ENCODE peak calls at places on chromosomes 13 and 19, in four cellular contexts. G is MCF 10A, J is endothelial cell, W is heart left ventricle. K is an unnamed sample.

GRCh38 chr13:72666391-72666790 is 61.0 kb downstream of the MZT1 start:
- DNase-seq in G (no peak), J (no peak), W (no peak), K (no peak)

GRCh38 chr19:920051-920857 is 3.1 kb downstream of the KISS1R start:
- DNase-seq in G (no peak), J (no peak), W (no peak), K (no peak)

GRCh38 chr19:46537136-46538097 is 41.8 kb upstream of the PNMA8B start:
- DNase-seq in G (peak), J (peak), W (no peak), K (peak)

GRCh38 chr13:47628666-47629065 is 372.4 kb downstream of the SUCLA2 start:
- DNase-seq in G (peak), J (no peak), W (no peak), K (no peak)

GRCh38 chr19:18596752-18597157 is 8.2 kb downstream of the REX1BD start:
- DNase-seq in G (peak), J (no peak), W (no peak), K (no peak)

GRCh38 chr19:3224346-3225325 is at the start of gene CELF5:
- DNase-seq in G (peak), J (peak), W (peak), K (peak)

GRCh38 chr19:927707-928401 is 2.0 kb downstream of the ARID3A start:
- DNase-seq in G (no peak), J (no peak), W (no peak), K (no peak)

GRCh38 chr19:31725051-31725450 is 375.8 kb upstream of the TSHZ3 start:
- DNase-seq in G (no peak), J (no peak), W (no peak), K (no peak)

GRCh38 chr19:31332096-31332495 is 17.1 kb downstream of the TSHZ3 start:
- DNase-seq in G (no peak), J (no peak), W (no peak), K (no peak)

GRCh38 chr13:35984287-35984686 is 146.9 kb downstream of the DCLK1 start:
- DNase-seq in G (no peak), J (no peak), W (no peak), K (no peak)

GRCh38 chr19:41939861-41940442 is 11.7 kb upstream of the ERFL start:
- DNase-seq in G (no peak), J (no peak), W (no peak), K (peak)

GRCh38 chr13:109914111-109914510 is 127.7 kb upstream of the IRS2 start:
- DNase-seq in G (no peak), J (no peak), W (no peak), K (no peak)

GRCh38 chr19:44988896-44989563 is 12.2 kb upstream of the RELB start:
- DNase-seq in G (peak), J (peak), W (peak), K (peak)

GRCh38 chr13:50276550-50276949 is 261.3 kb downstream of the KCNRG start:
- DNase-seq in G (no peak), J (no peak), W (no peak), K (no peak)

GRCh38 chr13:102913924-102914628 is 68.2 kb downstream of the ERCC5 start:
- DNase-seq in G (peak), J (no peak), W (no peak), K (no peak)

GRCh38 chr19:49894011-49894664 is 2.5 kb downstream of the IL4I1 start:
- DNase-seq in G (no peak), J (no peak), W (no peak), K (no peak)

GRCh38 chr13:79496188-79496587 is 15.2 kb downstream of the NDFIP2 start:
- DNase-seq in G (no peak), J (no peak), W (no peak), K (no peak)

GRCh38 chr19:29563688-29564087 is 37.9 kb downstream of the VSTM2B start:
- DNase-seq in G (no peak), J (no peak), W (no peak), K (no peak)

GRCh38 chr19:4115050-4115817 is 8.7 kb downstream of the MAP2K2 start:
- DNase-seq in G (no peak), J (no peak), W (peak), K (no peak)

GRCh38 chr13:23381877-23382276 is 51.6 kb downstream of the SACS start:
- DNase-seq in G (no peak), J (no peak), W (no peak), K (no peak)

GRCh38 chr19:47032171-47032811 is 12.7 kb downstream of the NPAS1 start:
- DNase-seq in G (peak), J (peak), W (no peak), K (peak)

GRCh38 chr13:39888865-39889810 is 233.7 kb downstream of the COG6 start:
- DNase-seq in G (peak), J (no peak), W (no peak), K (no peak)

GRCh38 chr19:17497149-17497798 is 14.2 kb upstream of the PGLS start:
- DNase-seq in G (no peak), J (no peak), W (no peak), K (no peak)

GRCh38 chr13:113145496-113145895 is 13.0 kb upstream of the PROZ start:
- DNase-seq in G (no peak), J (no peak), W (no peak), K (no peak)

GRCh38 chr13:49265822-49266221 is 18.1 kb downstream of the CDADC1 start:
- DNase-seq in G (no peak), J (no peak), W (no peak), K (no peak)

GRCh38 chr19:32870981-32871451 is 1.4 kb upstream of the SLC7A9 start:
- DNase-seq in G (no peak), J (no peak), W (no peak), K (no peak)

GRCh38 chr13:87535911-87536310 is 135.3 kb upstream of the SLITRK5 start:
- DNase-seq in G (no peak), J (no peak), W (no peak), K (no peak)

GRCh38 chr19:3954107-3954506 is 16.8 kb downstream of the DAPK3 start:
- DNase-seq in G (no peak), J (no peak), W (no peak), K (no peak)

GRCh38 chr19:29376855-29377354 is 148.9 kb upstream of the VSTM2B start:
- DNase-seq in G (no peak), J (no peak), W (no peak), K (peak)

GRCh38 chr13:102236341-102236740 is 165.5 kb downstream of the FGF14 start:
- DNase-seq in G (no peak), J (no peak), W (no peak), K (no peak)

DNA sequence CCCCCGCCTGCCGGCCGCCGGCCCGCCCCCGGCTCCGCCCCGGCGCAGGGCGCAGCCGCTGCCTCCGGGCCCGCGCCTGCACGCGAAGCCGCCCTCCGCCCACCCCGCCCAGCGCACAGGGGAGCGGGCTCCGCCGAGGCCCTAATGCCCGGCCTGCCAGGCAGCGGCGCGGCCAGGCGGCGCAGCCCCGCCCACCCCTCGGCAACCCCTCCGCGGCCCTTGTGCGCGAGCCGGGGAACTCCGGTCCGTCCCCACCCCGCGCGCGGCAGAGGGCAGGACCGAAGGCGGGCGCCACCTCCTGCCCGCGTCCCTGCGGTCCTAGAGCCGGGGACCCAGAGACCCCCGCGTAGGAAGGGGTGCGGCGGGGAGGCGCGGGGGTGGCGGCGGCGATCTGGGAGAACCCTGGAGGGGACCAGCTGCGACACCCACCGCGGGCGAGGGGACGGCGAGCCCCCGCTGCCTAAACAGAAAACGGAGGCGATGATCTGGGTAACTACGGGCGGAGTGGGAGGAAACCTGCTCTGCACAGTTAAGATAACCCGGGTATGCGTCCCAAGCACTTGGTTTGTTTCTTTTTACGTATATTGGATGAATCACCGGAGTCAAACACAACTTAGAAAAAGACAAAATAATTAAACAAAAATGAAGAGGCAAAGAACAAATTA is 351 bp upstream of the USP12 start:
- DNase-seq in G (peak), J (peak), W (peak), K (peak)
- TF ChIP-seq CTCF in G (no peak), J (no peak), W (peak), K (peak)

DNA sequence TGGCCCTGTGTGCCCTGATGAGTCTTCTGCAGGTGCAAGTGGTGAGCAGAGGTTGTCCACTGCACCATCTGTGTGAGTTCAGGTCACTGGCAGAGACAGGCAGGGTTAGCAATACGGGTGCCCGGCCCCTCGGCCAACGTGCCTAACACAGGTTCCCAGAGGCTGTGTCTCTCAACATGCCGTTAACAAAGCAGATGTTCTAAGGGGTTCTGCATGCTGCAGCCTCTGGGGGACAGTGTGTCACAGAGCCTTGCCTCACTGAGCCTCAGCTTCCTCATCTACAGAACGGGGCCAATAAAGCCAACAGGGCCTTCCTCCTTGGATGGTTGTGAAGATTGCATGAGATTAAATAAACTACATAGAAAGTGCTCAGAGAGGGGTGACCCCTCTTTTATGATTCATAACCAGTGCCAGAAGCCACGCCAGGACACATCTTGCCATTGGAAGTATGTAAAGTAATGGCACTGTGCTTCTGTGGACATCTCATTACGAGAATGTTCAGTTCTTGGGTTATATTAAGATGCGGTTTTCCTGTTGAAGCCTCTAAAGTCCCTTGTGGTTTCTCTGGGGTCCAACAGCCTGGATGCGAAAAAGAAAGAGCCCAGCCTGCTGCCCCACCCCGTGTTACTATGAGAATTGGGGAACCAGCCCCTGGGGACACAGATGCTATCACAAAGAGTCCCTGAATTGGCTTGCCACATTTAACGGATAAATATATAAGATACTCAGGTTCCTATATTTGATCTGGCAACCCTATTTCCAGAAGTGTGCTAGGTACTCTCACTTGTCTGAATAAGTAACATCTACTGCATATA is 11.2 kb upstream of the ARHGEF18 start:
- DNase-seq in G (no peak), J (no peak), W (peak), K (no peak)
- TF ChIP-seq CTCF in G (no peak), J (no peak), W (no peak), K (no peak)

GRCh38 chr19:8129061-8129460 is 20.3 kb downstream of the FBN3 start:
- DNase-seq in G (no peak), J (no peak), W (no peak), K (no peak)
- TF ChIP-seq CTCF in G (no peak), J (no peak), W (no peak), K (no peak)

GRCh38 chr13:28429096-28429495 is 65.8 kb downstream of the FLT1 start:
- DNase-seq in G (no peak), J (no peak), W (no peak), K (no peak)
- TF ChIP-seq CTCF in G (no peak), J (no peak), W (no peak), K (no peak)

DNA sequence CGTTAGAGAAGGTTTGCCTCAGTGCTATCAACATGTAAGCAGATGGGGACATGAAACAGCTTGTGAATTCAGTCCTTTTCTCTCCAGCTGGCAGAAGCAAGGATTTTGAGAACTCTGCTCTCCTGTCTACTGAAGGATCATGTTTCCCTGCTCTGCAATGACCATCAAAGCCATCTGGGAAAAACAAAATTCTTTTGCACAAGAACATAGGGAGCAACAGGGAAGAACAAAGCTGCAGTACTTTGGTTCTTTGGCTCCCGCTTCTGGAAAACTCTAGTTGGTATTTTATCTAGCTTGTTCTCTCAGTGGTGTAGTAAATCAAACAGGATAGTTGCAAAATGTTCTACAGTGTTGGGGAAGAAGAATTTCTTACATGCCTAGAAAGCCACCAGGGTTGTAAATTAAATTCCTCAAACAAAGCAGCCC is 270.4 kb downstream of the ENOX1 start:
- DNase-seq in G (no peak), J (no peak), W (peak), K (no peak)
- TF ChIP-seq CTCF in G (no peak), J (no peak), W (no peak), K (no peak)

GRCh38 chr19:55101261-55101660 is 16.2 kb downstream of the PPP1R12C start:
- DNase-seq in G (no peak), J (no peak), W (no peak), K (no peak)

GRCh38 chr19:55097864-55098715 is 19.3 kb downstream of the PPP1R12C start:
- DNase-seq in G (no peak), J (no peak), W (no peak), K (no peak)

GRCh38 chr19:55096061-55096701 is 20.5 kb downstream of the EPS8L1 start:
- DNase-seq in G (no peak), J (no peak), W (no peak), K (no peak)

GRCh38 chr19:55099557-55100506 is 17.6 kb downstream of the PPP1R12C start:
- DNase-seq in G (no peak), J (peak), W (no peak), K (no peak)

DNA sequence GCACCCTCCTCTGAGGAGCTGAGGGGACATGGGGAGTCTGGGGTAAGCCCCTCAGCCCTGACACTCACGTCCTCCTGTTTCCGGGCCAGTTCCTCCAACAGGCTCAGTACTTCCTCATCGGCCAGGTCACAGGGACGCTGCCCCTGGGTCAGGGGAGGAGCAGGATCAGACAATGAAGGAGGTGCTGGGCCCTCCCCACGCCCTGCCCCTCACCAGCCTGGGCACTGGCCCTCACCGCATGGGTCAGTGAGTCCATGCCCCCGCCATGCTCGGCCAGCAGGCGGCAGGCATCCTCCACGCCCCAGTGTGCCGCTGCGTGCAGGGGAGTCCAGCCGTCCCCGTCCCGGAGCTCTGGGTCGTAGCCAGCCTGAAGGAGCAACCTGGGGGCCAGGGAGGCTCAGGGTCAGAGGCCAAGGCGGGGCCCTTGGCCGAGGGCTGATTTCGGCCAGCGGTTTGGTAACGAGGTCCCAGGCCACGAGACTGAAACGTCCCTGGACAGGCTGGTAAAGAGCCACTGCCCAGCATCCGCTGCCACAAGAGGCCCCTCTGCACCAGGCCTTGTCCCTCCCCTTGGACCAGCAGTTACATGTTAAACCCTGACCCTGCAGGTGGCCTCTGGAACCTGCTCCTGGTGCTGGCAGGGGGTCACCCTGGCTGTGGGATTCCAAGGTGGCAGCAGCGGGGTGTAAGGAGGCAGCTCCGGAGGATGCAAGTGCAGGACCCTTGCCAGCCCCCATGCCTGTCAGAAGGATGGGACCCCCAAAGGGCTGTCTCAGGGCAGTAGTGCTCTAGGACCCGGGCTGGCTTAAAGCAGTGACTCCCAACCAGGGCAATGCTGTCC is 18.5 kb downstream of the PPP1R12C start:
- DNase-seq in G (no peak), J (no peak), W (no peak), K (no peak)
- TF ChIP-seq CTCF in G (no peak), J (peak), W (peak), K (no peak)

GRCh38 chr13:25864116-25864515 is 187.7 kb downstream of the SHISA2 start:
- DNase-seq in G (no peak), J (no peak), W (no peak), K (no peak)

GRCh38 chr13:25865391-25865790 is 186.4 kb downstream of the SHISA2 start:
- DNase-seq in G (no peak), J (no peak), W (no peak), K (no peak)

GRCh38 chr13:25868483-25868882 is 183.3 kb downstream of the SHISA2 start:
- DNase-seq in G (no peak), J (no peak), W (no peak), K (no peak)

GRCh38 chr13:25862156-25862555 is 189.7 kb downstream of the SHISA2 start:
- DNase-seq in G (no peak), J (no peak), W (no peak), K (no peak)

DNA sequence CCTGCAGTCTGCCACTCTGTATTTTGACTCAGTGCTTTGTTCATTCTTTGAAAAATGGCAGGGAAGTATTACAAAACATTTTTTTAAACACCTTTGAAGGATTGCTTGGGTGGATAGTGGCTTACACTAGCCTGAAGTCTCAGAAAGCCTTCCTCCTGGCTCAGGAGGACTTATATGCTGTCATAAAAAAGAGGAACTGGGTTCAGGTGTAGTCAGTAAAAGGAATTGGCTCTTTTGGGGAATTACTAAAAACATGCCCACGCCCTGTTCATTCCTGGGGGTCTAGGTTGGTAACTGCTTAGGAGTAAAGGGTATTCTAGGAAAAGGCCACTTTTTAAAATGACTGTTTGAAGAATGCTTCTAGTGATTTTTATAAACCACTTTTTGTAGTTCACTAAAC is 186.9 kb downstream of the SHISA2 start:
- DNase-seq in G (no peak), J (no peak), W (no peak), K (no peak)
- TF ChIP-seq CTCF in G (no peak), J (no peak), W (no peak), K (no peak)

GRCh38 chr19:14198384-14199376 is 7.3 kb downstream of the ADGRL1 start:
- DNase-seq in G (no peak), J (no peak), W (no peak), K (no peak)
- TF ChIP-seq CTCF in G (no peak), J (no peak), W (no peak), K (no peak)

K was measured in progenitor cell of endocrine pancreas.